ENCODE peak calls at places on chromosomes 13 and 19, in four cellular contexts. H is H54, Q is SK-N-SH, L is lower leg skin. T is an unnamed sample.
A peak's percentile ranks its signal among the peaks of the same experiment; 100 is the strongest.

GRCh38 chr19:4042731-4043082 is 24.0 kb downstream of the ZBTB7A start:
- DNase-seq in H (no peak), Q (no peak), L (no peak), T (no peak)

GRCh38 chr13:91144054-91144453 is 203.4 kb upstream of the MIR17HG start:
- DNase-seq in H (no peak), Q (peak; percentile 16), L (no peak), T (no peak)

GRCh38 chr19:7862413-7862951 is 11.7 kb downstream of the PRR36 start:
- DNase-seq in H (no peak), Q (peak; percentile 99), L (no peak), T (no peak)

GRCh38 chr19:1947651-1948209 is 6.8 kb downstream of the CSNK1G2 start:
- DNase-seq in H (peak; percentile 95), Q (no peak), L (no peak), T (no peak)

GRCh38 chr13:26991508-26992181 is 180.0 kb downstream of the USP12 start:
- DNase-seq in H (no peak), Q (no peak), L (no peak), T (no peak)

GRCh38 chr19:41478171-41478570 is 35.2 kb downstream of the ERICH4 start:
- DNase-seq in H (no peak), Q (no peak), L (no peak), T (no peak)

GRCh38 chr19:33772102-33772857 is 24.4 kb upstream of the KCTD15 start:
- DNase-seq in H (no peak), Q (no peak), L (no peak), T (no peak)

GRCh38 chr13:112450567-112451240 is 74.5 kb downstream of the SPACA7 start:
- DNase-seq in H (no peak), Q (no peak), L (no peak), T (no peak)

GRCh38 chr19:6568010-6568411 is 22.9 kb downstream of the CD70 start:
- DNase-seq in H (no peak), Q (no peak), L (no peak), T (no peak)

GRCh38 chr19:1852294-1852646 is 4.0 kb upstream of the REXO1 start:
- DNase-seq in H (no peak), Q (no peak), L (no peak), T (no peak)

GRCh38 chr13:35475131-35475959 is 1.1 kb downstream of the MAB21L1 start:
- DNase-seq in H (peak; percentile 35), Q (peak; percentile 32), L (no peak), T (no peak)

GRCh38 chr13:29170451-29171082 is 350.4 kb downstream of the MTUS2 start:
- DNase-seq in H (no peak), Q (no peak), L (no peak), T (no peak)

GRCh38 chr19:47002106-47002766 is 17.4 kb upstream of the NPAS1 start:
- DNase-seq in H (no peak), Q (no peak), L (no peak), T (no peak)

GRCh38 chr13:85142351-85142750 is 656.9 kb downstream of the SLITRK6 start:
- DNase-seq in H (no peak), Q (no peak), L (no peak), T (no peak)

GRCh38 chr19:47075179-47075811 is 26.9 kb upstream of the TMEM160 start:
- DNase-seq in H (no peak), Q (no peak), L (no peak), T (no peak)

GRCh38 chr19:1975081-1975480 is 34.1 kb downstream of the CSNK1G2 start:
- DNase-seq in H (no peak), Q (no peak), L (no peak), T (no peak)

GRCh38 chr13:66879971-66880370 is 350.2 kb downstream of the PCDH9 start:
- DNase-seq in H (no peak), Q (no peak), L (no peak), T (no peak)

GRCh38 chr13:25288966-25289365 is 1.7 kb upstream of the MTMR6 start:
- DNase-seq in H (no peak), Q (no peak), L (no peak), T (no peak)

GRCh38 chr13:35876601-35877000 is 254.6 kb downstream of the DCLK1 start:
- DNase-seq in H (no peak), Q (no peak), L (no peak), T (no peak)

GRCh38 chr19:53183146-53183545 is 10.0 kb downstream of the ZNF665 start:
- DNase-seq in H (peak; percentile 80), Q (no peak), L (no peak), T (no peak)

GRCh38 chr13:75258159-75258782 is 223.7 kb downstream of the TBC1D4 start:
- DNase-seq in H (no peak), Q (peak; percentile 36), L (no peak), T (peak; percentile 60)

GRCh38 chr19:4067396-4068057 is 828 bp upstream of the ZBTB7A start:
- DNase-seq in H (no peak), Q (peak; percentile 84), L (no peak), T (no peak)

GRCh38 chr19:28023064-28023463 is 1189.9 kb downstream of the UQCRFS1 start:
- DNase-seq in H (no peak), Q (no peak), L (no peak), T (peak; percentile 63)

GRCh38 chr19:55156202-55157063 is 1.1 kb downstream of the TNNI3 start:
- DNase-seq in H (no peak), Q (peak; percentile 92), L (no peak), T (no peak)